ENCODE peak calls at places on chromosomes 3 and 15, in four cellular contexts. V is GM12864, E is dorsolateral prefrontal cortex, F is ascending aorta. G is an unnamed sample.

GRCh38 chr3:108184824-108185223 is 37.4 kb downstream of the IFT57 start:
- DNase-seq in V (no peak), E (no peak), F (no peak), G (no peak)

GRCh38 chr15:66749841-66750575 is 48.0 kb downstream of the SMAD6 start:
- DNase-seq in V (no peak), E (no peak), F (no peak), G (no peak)

GRCh38 chr15:101169457-101170071 is 82.3 kb downstream of the CHSY1 start:
- DNase-seq in V (no peak), E (no peak), F (no peak), G (no peak)

GRCh38 chr15:89725064-89725463 is 26.0 kb downstream of the MESP1 start:
- DNase-seq in V (no peak), E (no peak), F (no peak), G (no peak)

GRCh38 chr3:14371573-14372474 is 30.6 kb upstream of the SLC6A6 start:
- DNase-seq in V (no peak), E (no peak), F (peak), G (peak)

GRCh38 chr15:58770519-58770856 is 614 bp upstream of the MINDY2 start:
- DNase-seq in V (no peak), E (no peak), F (peak), G (no peak)

GRCh38 chr15:36658321-36658720 is 78.9 kb downstream of the CDIN1 start:
- DNase-seq in V (no peak), E (no peak), F (no peak), G (no peak)

GRCh38 chr3:43207628-43208085 is 78.7 kb upstream of the SNRK start:
- DNase-seq in V (no peak), E (no peak), F (no peak), G (no peak)

GRCh38 chr3:127787071-127787490 is 35.2 kb downstream of the MGLL start:
- DNase-seq in V (no peak), E (peak), F (peak), G (no peak)

GRCh38 chr15:47505712-47506542 is 211.4 kb upstream of the SEMA6D start:
- DNase-seq in V (no peak), E (no peak), F (no peak), G (no peak)

GRCh38 chr3:48143567-48143966 is 44.6 kb downstream of the CDC25A start:
- DNase-seq in V (no peak), E (no peak), F (no peak), G (no peak)

GRCh38 chr3:128486692-128487537 is 6.1 kb downstream of the GATA2 start:
- DNase-seq in V (no peak), E (no peak), F (no peak), G (peak)

GRCh38 chr15:50256188-50257041 is 9.1 kb downstream of the HDC start:
- DNase-seq in V (no peak), E (no peak), F (no peak), G (no peak)

DNA sequence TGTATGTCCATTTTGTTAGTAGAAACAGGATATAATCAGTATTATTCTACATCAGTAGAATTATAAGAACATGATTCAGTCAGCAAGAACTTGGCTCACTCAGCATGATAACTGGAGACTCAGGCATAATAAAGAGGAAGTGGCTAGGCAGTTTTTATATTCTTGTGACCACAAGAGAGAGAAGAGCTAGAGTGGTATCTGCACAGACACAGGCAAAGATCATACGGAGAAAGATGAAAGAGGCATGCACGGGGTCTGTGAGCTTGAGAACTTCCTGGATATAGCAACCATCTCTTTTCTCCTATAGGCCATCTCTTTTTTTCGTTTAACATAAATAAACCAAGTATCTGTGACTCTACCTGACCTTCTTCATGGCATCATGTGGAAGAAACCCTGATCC is 46.8 kb downstream of the MYO5A start:
- DNase-seq in V (peak), E (no peak), F (no peak), G (no peak)
- H3K4me3 ChIP-seq in V (no peak), E (no peak), F (no peak), G (no peak)

DNA sequence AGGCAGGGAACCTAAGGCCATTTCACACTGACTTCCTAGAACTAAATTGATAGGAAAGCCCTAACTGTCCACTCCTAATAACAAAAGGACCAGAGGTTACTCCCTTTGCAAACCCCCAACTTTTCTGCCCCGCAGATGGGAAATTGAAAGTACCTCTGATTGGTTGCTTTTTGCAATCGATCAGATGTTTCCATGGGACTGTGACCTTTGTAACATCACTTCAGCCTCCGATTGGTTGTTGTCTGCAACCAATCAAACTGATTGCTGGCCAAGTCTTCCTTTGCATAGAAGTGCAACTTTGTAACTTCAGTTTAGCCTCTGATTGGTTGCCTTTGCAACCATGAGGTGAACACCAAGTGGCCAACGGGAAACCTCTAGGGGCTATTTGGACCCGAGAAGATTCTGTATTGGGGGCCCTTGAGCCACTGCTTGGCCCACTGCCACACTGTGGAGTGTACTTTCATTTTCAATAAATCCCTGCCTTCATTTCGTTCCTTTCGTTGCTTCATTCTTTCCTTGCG is 11.3 kb upstream of the KNL1 start:
- DNase-seq in V (no peak), E (no peak), F (no peak), G (no peak)
- H3K4me3 ChIP-seq in V (no peak), E (peak), F (peak), G (peak)

GRCh38 chr3:125059488-125060245 is 3.9 kb upstream of the HEG1 start:
- DNase-seq in V (no peak), E (no peak), F (no peak), G (no peak)

GRCh38 chr3:125062904-125063618 is 7.3 kb upstream of the HEG1 start:
- DNase-seq in V (no peak), E (no peak), F (peak), G (no peak)

GRCh38 chr3:125061170-125061569 is 5.4 kb upstream of the HEG1 start:
- DNase-seq in V (no peak), E (no peak), F (peak), G (no peak)

GRCh38 chr3:125058959-125059358 is 3.2 kb upstream of the HEG1 start:
- DNase-seq in V (no peak), E (no peak), F (no peak), G (no peak)

DNA sequence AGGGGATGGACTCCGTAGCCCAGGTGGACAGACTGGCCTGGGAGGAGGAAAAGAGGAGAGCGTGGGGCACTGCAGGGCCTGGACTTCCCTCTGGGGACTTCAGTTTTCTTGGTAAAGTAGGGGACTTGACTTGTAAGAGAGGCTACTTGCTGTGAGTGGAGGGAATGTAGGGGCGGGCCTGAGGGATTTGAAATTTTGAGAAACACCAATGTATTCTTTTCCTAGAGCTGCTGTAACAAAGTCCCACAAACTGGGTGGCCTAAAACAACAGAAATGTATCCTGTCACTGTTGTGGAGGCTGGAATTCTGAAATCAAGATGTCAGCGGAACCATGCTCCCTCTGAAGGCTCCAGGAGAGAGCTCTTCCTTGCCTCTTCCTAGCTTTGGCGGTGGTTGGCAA is 5.8 kb upstream of the HEG1 start:
- DNase-seq in V (no peak), E (no peak), F (no peak), G (no peak)
- H3K4me3 ChIP-seq in V (no peak), E (no peak), F (no peak), G (no peak)

DNA sequence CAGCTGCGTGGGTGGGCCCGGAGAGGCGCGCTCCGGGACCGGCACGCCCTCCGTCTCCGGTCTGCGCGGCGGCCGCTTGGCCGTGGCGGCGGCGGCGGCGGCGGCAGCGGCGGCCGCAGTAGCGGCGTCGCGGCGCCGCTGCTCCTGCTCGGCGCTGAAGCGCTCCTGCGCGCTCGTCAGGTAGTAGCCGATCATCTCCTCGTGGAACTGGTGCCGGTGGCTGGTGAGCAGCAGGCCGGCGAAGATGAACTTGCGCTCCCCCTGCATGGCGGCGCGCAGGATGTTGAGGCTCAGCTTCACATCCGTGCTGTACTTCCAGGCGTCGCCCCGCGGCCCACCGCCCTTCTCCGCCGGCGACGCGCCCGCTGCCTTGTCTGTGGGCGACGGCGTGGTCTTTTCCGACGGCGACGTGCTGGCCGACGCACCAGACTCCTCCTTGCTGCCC is 157.3 kb downstream of the KLF13 start:
- DNase-seq in V (no peak), E (no peak), F (no peak), G (no peak)
- H3K4me3 ChIP-seq in V (no peak), E (no peak), F (no peak), G (no peak)

GRCh38 chr15:52798529-52799101 is 8.5 kb upstream of the ONECUT1 start:
- DNase-seq in V (no peak), E (no peak), F (no peak), G (no peak)
- H3K4me3 ChIP-seq in V (no peak), E (no peak), F (peak), G (no peak)

DNA sequence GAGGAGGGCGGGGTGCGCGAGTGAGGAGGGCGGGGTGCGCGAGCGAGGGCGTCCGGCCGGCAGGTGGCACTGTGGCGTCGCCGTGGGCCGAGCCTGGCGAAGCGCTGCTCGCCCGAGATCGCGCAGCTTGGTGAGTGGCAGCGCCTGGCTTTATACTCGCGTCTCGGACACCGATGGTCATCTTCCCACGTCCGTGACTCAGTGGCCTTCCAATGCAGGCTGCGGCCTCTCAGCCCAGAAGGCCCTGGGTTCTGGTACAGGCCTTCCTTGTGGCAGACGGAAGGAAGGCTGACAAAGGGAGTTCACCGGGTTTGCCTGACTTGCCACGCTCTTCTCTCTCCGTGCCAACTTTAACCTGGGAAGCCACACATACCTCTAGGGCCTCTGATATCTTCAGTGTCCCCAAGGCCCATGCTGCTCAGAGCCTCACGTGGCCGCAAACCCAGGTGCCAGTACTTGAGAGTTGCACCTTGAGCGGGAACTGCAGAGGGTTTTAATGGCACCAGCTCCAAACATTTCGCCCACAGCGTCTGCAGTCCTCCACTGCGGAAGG is 195.3 kb upstream of the LYSMD4 start:
- DNase-seq in V (no peak), E (peak), F (peak), G (peak)
- H3K4me3 ChIP-seq in V (peak), E (peak), F (peak), G (no peak)

DNA sequence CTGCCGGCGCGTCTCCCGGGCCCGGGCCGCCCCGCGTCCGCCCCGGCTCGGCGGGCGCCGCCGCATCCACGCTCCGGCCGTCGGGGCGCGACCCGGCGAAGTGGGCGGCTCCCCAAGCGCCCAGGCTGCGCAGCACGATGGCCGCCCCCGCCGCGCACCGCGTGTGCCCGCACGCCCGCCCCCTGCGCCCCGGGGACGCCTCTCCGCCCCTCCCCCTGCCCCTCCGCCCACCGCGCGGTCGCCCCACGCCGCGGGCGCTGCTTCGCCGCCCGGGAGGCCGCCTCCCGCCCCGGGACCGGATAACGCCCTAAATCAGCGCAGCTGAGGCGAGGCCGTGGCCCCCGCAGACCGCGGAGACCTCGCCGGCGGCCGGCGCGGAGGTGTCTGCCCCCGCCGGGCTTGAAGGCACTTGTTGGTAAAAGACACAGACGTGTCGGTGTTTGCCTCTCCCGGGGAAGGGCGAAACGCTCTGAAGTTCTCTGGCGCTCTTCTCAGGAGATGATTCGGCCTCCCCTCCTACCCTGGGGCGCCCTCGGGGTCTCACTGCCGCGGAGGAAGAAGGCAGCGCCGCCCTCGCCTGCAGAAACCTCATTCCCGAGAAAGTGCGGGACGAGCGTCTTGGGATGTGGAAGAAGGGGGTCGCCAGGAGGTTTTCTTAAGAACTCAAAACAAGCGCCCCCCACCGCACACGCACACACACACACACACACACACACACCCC is at the start of gene BNC1:
- DNase-seq in V (no peak), E (no peak), F (no peak), G (no peak)
- H3K4me3 ChIP-seq in V (no peak), E (peak), F (peak), G (peak)

DNA sequence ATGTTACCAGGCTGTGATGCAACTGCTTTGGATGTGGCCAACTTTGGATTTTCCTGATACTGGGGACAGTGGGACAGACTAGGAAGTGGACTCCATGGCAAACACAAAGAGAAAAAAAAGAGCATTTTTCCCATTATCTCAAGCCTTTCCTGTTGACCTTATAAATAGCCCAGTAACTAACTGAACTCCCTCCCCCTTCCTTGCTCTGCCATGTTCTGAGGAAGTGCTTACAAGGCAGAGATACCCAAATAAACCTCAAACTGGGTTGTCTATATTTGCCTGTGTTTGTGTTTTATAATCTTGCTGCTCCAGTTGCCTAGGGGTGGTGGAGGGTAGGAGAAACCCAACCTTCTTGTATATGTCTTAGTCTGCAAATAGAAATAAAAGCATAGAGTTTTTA is 27.3 kb upstream of the SLC9A9 start:
- DNase-seq in V (no peak), E (no peak), F (no peak), G (no peak)
- H3K4me3 ChIP-seq in V (no peak), E (no peak), F (no peak), G (no peak)

DNA sequence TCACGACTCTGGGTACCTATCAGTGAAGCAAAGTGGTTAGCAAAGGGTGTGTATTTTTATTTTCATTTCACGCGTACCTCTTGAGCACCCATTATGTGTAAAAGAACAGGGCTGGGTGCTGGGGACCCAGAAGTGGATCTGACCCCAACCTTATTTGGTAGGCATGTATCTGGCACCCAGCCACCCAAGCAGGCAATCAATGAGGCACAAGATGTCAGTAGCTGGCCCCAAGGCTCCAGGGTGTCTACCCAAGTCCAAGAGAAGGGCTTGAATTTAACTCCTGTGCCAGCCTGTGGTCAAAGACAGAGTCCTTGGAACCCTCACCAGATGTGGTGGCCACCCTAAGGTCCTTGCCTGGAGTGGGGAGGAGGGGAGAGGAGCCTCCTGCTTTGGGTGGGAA is 5.7 kb downstream of the PLEKHO2 start:
- DNase-seq in V (no peak), E (no peak), F (no peak), G (no peak)
- H3K4me3 ChIP-seq in V (no peak), E (no peak), F (no peak), G (no peak)

G was measured in pancreas.